ENCODE peak calls at places on chromosomes 2 and 18, in six cellular contexts. V is sigmoid colon, R is psoas muscle, L is fibroblast of pulmonary artery, P is Caco-2, J is esophagus squamous epithelium. Z is an unnamed sample.

GRCh38 chr18:48627216-48627615 is 88.4 kb downstream of the CTIF start:
- DNase-seq in R (no peak), P (no peak), J (no peak), L (peak), V (no peak), Z (no peak)

GRCh38 chr2:34153484-34153883 is 554.4 kb upstream of the FAM98A start:
- DNase-seq in R (no peak), J (no peak), P (no peak), V (no peak), L (no peak), Z (no peak)

GRCh38 chr18:44900627-44901026 is 219.9 kb downstream of the SETBP1 start:
- DNase-seq in P (no peak), L (no peak), R (no peak), J (no peak), V (no peak), Z (no peak)

GRCh38 chr2:190412971-190413370 is 4.8 kb downstream of the MFSD6 start:
- DNase-seq in P (no peak), L (no peak), J (no peak), R (no peak), V (no peak), Z (no peak)

GRCh38 chr2:47497843-47498460 is 95.0 kb downstream of the MSH2 start:
- DNase-seq in P (no peak), R (no peak), L (no peak), J (no peak), V (no peak), Z (no peak)

GRCh38 chr2:141767051-141767450 is 363.8 kb downstream of the LRP1B start:
- DNase-seq in R (no peak), L (peak), V (no peak), P (no peak), J (no peak), Z (no peak)

GRCh38 chr2:159168707-159169106 is 117.8 kb downstream of the WDSUB1 start:
- DNase-seq in R (no peak), J (no peak), P (no peak), L (peak), V (no peak), Z (no peak)

GRCh38 chr2:44542520-44542919 is 180.8 kb downstream of the CAMKMT start:
- DNase-seq in J (no peak), L (no peak), R (no peak), V (no peak), P (no peak), Z (no peak)

GRCh38 chr2:141923657-141924056 is 207.2 kb downstream of the LRP1B start:
- DNase-seq in L (no peak), R (no peak), J (no peak), P (no peak), V (no peak), Z (no peak)

GRCh38 chr2:109452318-109453305 is 161.2 kb downstream of the SEPTIN10 start:
- DNase-seq in V (peak), R (no peak), L (no peak), P (no peak), J (no peak), Z (peak)

GRCh38 chr2:15942711-15943345 is 2.5 kb downstream of the MYCN start:
- DNase-seq in V (no peak), R (no peak), P (no peak), J (no peak), L (no peak), Z (no peak)

GRCh38 chr2:15944325-15945017 is 4.1 kb downstream of the MYCN start:
- DNase-seq in P (no peak), L (no peak), J (no peak), V (no peak), R (no peak), Z (no peak)

GRCh38 chr2:15941970-15942710 is 1.8 kb downstream of the MYCN start:
- DNase-seq in L (no peak), J (no peak), R (no peak), P (peak), V (no peak), Z (peak)

GRCh38 chr2:15943378-15943851 is 3.1 kb downstream of the MYCN start:
- DNase-seq in P (peak), J (no peak), V (no peak), L (no peak), R (no peak), Z (peak)

DNA sequence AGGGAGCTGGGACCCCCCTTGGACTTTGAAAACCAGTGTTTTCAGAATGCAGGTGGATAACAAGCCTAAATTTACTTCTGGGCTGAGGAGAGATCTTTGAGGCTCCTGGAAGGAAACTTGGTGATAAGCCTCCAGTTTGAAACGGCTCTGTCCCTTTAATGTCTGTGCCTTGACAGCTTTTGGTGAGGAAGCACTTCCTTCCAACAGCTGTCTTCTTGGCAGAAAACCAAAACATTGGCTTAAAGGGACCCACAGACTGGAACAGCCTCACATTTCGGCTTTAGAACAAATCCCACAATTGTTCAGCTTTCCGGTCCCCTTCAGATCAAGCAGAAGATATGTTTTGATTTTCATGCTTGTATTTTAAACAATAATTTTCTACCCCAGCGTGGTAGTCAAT is 3.6 kb downstream of the MYCN start:
- DNase-seq in V (no peak), J (no peak), P (no peak), R (no peak), L (peak), Z (no peak)
- H3K4me3 ChIP-seq in V (no peak), J (no peak), P (peak), R (no peak), L (no peak), Z (peak)

GRCh38 chr18:65721634-65722033 is 29.2 kb upstream of the CDH7 start:
- DNase-seq in J (no peak), V (no peak), P (no peak), R (no peak), L (no peak), Z (no peak)

DNA sequence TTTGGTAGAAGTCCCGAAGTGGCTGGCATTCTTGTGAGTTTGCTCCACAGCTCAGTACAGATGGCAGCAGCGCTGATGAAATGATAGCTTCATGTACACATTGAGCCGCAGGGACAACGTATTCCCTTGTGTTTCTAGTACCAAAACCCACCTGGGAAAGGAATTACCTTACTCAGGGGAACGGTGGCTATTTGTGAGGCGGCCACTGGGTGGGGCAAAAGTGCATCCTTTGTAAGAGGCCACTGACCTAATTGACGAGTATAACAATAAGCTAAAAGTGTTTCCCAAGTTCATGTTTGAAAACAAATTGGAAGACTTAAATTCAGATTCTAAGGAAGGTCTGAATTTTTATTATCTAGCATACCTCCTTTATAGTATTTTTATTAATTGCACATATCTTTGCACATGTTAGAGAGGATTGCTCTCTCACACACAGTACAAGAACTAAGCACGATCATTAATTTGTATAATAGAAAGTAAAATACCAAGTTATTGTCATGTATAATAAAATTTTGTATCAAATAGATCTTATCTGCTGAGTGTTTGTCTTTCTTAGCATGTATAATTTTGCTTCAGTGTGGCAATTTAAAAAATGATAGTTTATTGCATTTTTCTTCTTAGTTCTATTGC is 25.3 kb upstream of the CDH7 start:
- DNase-seq in P (peak), R (no peak), V (no peak), L (no peak), J (no peak), Z (no peak)
- TF ChIP-seq CTCF in P (no peak), R (no peak), V (no peak), L (no peak), J (no peak), Z (peak)

DNA sequence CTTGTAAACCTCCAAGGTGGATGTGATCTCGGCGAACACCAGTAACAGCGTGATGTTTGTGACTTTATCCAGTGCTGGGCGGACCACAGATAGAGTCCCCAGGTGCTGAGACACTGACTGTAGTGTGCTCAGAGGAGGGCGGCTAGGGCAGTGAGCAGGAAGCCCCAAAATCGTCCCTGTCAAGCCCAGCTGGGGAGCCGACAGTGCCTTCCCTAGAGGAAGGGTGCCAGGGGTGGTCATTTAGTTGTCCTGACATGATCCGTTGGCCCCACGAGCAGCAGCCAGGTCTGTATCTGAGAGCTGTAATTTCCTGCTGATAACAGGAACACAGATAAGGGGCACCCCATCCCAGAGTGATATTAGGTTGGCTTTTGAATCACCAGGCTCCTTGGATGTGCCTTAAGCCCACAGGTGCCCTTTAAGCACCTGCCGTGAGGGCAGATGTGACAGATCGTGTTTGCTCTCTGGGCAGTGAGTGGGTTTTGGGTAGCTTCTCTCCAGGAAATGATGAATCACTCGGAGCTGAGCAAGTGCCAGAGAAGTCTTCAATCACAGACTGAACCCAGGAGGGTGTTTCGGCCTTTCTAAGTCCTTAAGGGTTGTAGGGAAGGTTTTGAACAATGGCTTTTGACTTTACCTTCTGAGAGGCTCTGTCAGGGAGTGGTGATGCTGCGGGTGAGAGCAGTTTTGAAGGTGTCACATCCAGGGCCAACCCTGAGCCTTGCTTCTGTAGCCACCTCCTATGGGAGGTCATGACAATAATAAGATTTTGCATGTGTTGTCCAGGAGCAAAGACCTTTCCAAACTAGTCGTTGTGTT is 7.7 kb downstream of the LPIN1 start:
- DNase-seq in V (no peak), L (peak), P (no peak), R (peak), J (no peak), Z (no peak)
- H3K4me3 ChIP-seq in V (no peak), L (no peak), P (no peak), R (peak), J (no peak), Z (no peak)

GRCh38 chr18:24875286-24875685 is 414.8 kb downstream of the HRH4 start:
- DNase-seq in V (no peak), P (no peak), L (no peak), J (no peak), R (no peak), Z (no peak)

GRCh38 chr18:24875761-24876160 is 415.3 kb downstream of the HRH4 start:
- DNase-seq in L (no peak), R (no peak), P (no peak), V (no peak), J (no peak), Z (no peak)

GRCh38 chr18:24876266-24876665 is 415.8 kb downstream of the HRH4 start:
- DNase-seq in L (no peak), J (no peak), V (no peak), R (no peak), P (no peak), Z (no peak)

DNA sequence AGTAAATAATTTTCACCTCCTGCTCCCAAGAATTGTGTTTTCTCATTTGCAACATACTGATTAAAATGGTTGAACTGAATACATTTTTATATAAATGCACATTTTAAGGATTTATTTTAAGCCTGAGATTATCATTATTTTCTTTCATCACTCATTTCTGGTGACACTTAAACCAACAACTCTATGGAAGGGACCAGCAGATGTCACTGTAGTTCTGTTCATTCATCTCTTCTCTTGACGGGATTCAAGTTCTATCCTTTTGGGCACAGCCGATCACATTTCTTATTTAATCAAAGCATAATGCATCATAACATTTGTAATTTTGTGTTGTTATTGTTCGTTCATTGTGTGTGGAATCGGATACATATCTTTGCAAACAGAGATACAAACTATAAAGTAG is 417.9 kb downstream of the HRH4 start:
- DNase-seq in R (no peak), J (no peak), P (peak), L (peak), V (no peak), Z (no peak)
- TF ChIP-seq CTCF in R (peak), J (peak), P (no peak), L (peak), V (no peak), Z (peak)

GRCh38 chr18:76491436-76491800 is 3.6 kb downstream of the ZNF516 start:
- DNase-seq in L (peak), J (no peak), P (peak), R (peak), V (peak), Z (peak)

GRCh38 chr18:76491801-76492668 is 3.0 kb downstream of the ZNF516 start:
- DNase-seq in J (no peak), P (peak), V (peak), L (peak), R (peak), Z (peak)

GRCh38 chr18:76489081-76489480 is 6.0 kb downstream of the ZNF516 start:
- DNase-seq in R (no peak), V (no peak), J (no peak), L (peak), P (no peak), Z (no peak)

GRCh38 chr18:76490040-76490439 is 5.0 kb downstream of the ZNF516 start:
- DNase-seq in L (no peak), R (no peak), V (no peak), J (no peak), P (no peak), Z (no peak)

GRCh38 chr18:76490701-76491171 is 4.3 kb downstream of the ZNF516 start:
- DNase-seq in J (no peak), V (peak), L (peak), R (peak), P (peak), Z (no peak)
- H3K4me3 ChIP-seq in J (peak), V (peak), L (peak), R (peak), P (peak), Z (peak)

DNA sequence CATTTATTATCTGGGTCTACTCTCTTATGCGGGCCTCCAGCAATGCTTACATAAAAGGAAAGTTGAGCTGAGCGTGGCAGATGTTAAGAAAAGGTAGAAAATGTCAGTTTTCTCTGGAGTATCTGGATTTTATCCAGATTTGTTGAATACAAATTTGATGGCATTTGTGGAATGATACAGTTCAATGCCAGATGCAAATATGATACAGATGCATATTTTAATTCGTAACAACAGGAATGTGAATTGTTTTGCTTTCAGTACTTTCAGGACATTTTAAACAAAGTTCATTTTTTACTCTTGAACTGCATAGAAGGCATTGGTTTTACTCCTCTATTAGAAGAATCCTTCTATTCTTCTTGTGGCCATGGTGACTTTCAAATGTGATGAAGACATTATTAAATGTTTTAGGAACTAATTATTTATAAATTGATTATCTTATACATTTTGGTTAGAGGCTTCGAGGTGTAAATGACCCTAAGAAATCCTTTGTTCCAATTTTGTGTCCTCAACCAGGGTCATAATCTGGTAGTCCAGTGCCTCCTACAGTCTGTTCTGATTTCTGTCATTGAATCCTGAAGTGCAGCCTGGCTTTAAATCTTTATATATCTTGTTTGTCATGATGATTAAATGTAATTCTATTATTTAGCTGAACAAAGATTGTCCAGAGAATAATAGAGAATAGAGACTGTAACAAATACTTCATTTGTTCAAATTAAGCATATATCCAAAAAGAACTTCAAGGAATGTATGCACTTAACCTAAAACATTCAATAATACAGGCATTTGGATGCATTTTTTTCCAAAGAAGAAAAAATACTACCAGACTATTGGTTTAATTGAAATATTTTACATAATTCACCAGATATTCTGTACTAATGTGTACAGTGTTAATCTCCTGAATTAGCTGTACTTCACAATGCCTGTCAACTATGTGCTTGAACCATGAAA is 90.0 kb downstream of the PRPF40A start:
- DNase-seq in P (peak), V (no peak), L (peak), R (no peak), J (no peak), Z (no peak)
- TF ChIP-seq CTCF in P (peak), V (no peak), L (peak), R (peak), J (peak), Z (peak)

DNA sequence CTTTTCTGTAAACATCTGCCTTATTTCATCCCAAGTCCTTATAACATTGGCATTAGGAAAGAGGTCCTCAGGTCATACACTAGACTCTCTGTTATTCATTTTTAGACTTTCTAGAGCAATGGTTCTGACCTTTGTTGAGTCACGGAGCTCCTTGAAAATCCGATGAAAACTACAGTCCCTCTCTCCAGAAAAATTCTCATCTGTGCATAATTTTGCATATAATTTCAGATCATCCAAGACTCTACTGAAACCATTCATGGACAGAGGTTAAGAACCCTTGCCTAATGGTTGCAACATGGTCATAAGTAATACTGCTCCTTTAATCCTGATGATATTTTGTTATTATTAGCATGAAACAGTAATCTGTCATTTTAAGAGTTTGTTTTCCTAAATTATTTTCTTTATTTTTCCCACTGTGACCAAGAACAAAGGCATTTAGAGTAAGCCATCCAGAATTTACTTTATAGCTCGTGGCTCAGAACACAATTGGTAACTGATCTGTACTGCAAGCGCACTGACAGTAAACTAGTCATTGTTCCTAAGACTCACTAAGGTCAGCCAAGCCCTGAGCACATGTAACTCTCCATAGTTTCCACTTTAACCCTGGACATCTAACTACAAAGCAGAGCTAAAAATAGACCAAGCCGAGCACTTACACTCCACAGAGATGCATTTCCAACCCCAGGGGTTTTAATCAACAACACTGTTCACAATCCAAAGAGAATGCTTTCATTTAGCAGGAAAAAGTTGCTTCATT is 8.4 kb downstream of the MYOM1 start:
- DNase-seq in P (no peak), R (no peak), L (peak), V (no peak), J (no peak), Z (no peak)
- H3K4me3 ChIP-seq in P (no peak), R (peak), L (no peak), V (no peak), J (no peak), Z (no peak)

Z was measured in dorsolateral prefrontal cortex.